ENCODE peak calls at places on chromosomes 12 and 14, in eight cellular contexts. One of them, this sample, is unnamed.

GRCh38 chr12:94690199-94690695 is 39.9 kb upstream of the TMCC3 start:
- DNase-seq in HCT116: no peak
- DNase-seq in GM20000: no peak
- DNase-seq in PC-3: no peak
- DNase-seq in osteocyte: no peak
- DNase-seq in AG09319: no peak
- DNase-seq in breast epithelium: no peak
- DNase-seq in astrocyte of the cerebellum: no peak
- DNase-seq in this sample: no peak

GRCh38 chr12:129257526-129257925 is 404.2 kb downstream of the GLT1D1 start:
- DNase-seq in HCT116: no peak
- DNase-seq in GM20000: no peak
- DNase-seq in PC-3: no peak
- DNase-seq in osteocyte: no peak
- DNase-seq in AG09319: no peak
- DNase-seq in breast epithelium: no peak
- DNase-seq in astrocyte of the cerebellum: no peak
- DNase-seq in this sample: no peak

GRCh38 chr14:77230914-77231313 is 40.1 kb downstream of the NGB start:
- DNase-seq in HCT116: no peak
- DNase-seq in GM20000: no peak
- DNase-seq in PC-3: no peak
- DNase-seq in osteocyte: no peak
- DNase-seq in AG09319: no peak
- DNase-seq in breast epithelium: no peak
- DNase-seq in astrocyte of the cerebellum: no peak
- DNase-seq in this sample: no peak

GRCh38 chr12:30945443-30946164 is 19.1 kb downstream of the TSPAN11 start:
- DNase-seq in HCT116: no peak
- DNase-seq in GM20000: no peak
- DNase-seq in PC-3: no peak
- DNase-seq in osteocyte: no peak
- DNase-seq in AG09319: no peak
- DNase-seq in breast epithelium: no peak
- DNase-seq in astrocyte of the cerebellum: no peak
- DNase-seq in this sample: no peak

GRCh38 chr12:64893961-64894360 is 69.5 kb downstream of the TBC1D30 start:
- DNase-seq in HCT116: no peak
- DNase-seq in GM20000: no peak
- DNase-seq in PC-3: peak
- DNase-seq in osteocyte: no peak
- DNase-seq in AG09319: peak
- DNase-seq in breast epithelium: no peak
- DNase-seq in astrocyte of the cerebellum: no peak
- DNase-seq in this sample: no peak

GRCh38 chr12:124740691-124741137 is 123.0 kb downstream of the SCARB1 start:
- DNase-seq in HCT116: peak
- DNase-seq in GM20000: peak
- DNase-seq in PC-3: peak
- DNase-seq in osteocyte: no peak
- DNase-seq in AG09319: no peak
- DNase-seq in breast epithelium: no peak
- DNase-seq in astrocyte of the cerebellum: no peak
- DNase-seq in this sample: no peak

GRCh38 chr14:55373784-55374725 is 37.6 kb downstream of the ATG14 start:
- DNase-seq in HCT116: peak
- DNase-seq in GM20000: peak
- DNase-seq in PC-3: peak
- DNase-seq in osteocyte: no peak
- DNase-seq in AG09319: no peak
- DNase-seq in breast epithelium: no peak
- DNase-seq in astrocyte of the cerebellum: peak
- DNase-seq in this sample: no peak

GRCh38 chr12:1130164-1130563 is 139.1 kb downstream of the ERC1 start:
- DNase-seq in HCT116: peak
- DNase-seq in GM20000: no peak
- DNase-seq in PC-3: peak
- DNase-seq in osteocyte: no peak
- DNase-seq in AG09319: no peak
- DNase-seq in breast epithelium: no peak
- DNase-seq in astrocyte of the cerebellum: no peak
- DNase-seq in this sample: no peak

GRCh38 chr12:57729321-57729844 is 9.2 kb downstream of the AGAP2 start:
- DNase-seq in HCT116: no peak
- DNase-seq in GM20000: peak
- DNase-seq in PC-3: no peak
- DNase-seq in osteocyte: no peak
- DNase-seq in AG09319: no peak
- DNase-seq in breast epithelium: no peak
- DNase-seq in astrocyte of the cerebellum: no peak
- DNase-seq in this sample: no peak

GRCh38 chr12:106428379-106428778 is 70.8 kb downstream of the POLR3B start:
- DNase-seq in HCT116: no peak
- DNase-seq in GM20000: no peak
- DNase-seq in PC-3: no peak
- DNase-seq in osteocyte: no peak
- DNase-seq in AG09319: no peak
- DNase-seq in breast epithelium: no peak
- DNase-seq in astrocyte of the cerebellum: peak
- DNase-seq in this sample: no peak

GRCh38 chr12:4562034-4562657 is at the start of gene DYRK4:
- DNase-seq in HCT116: no peak
- DNase-seq in GM20000: peak
- DNase-seq in PC-3: no peak
- DNase-seq in osteocyte: peak
- DNase-seq in AG09319: peak
- DNase-seq in breast epithelium: peak
- DNase-seq in astrocyte of the cerebellum: peak
- DNase-seq in this sample: peak

GRCh38 chr12:240566-240965 is 22.1 kb downstream of the SLC6A13 start:
- DNase-seq in HCT116: no peak
- DNase-seq in GM20000: no peak
- DNase-seq in PC-3: no peak
- DNase-seq in osteocyte: peak
- DNase-seq in AG09319: no peak
- DNase-seq in breast epithelium: no peak
- DNase-seq in astrocyte of the cerebellum: no peak
- DNase-seq in this sample: no peak

GRCh38 chr12:29039013-29039412 is 110.1 kb upstream of the FAR2 start:
- DNase-seq in HCT116: no peak
- DNase-seq in GM20000: no peak
- DNase-seq in PC-3: no peak
- DNase-seq in osteocyte: no peak
- DNase-seq in AG09319: peak
- DNase-seq in breast epithelium: no peak
- DNase-seq in astrocyte of the cerebellum: peak
- DNase-seq in this sample: no peak

GRCh38 chr14:61656341-61656740 is 39.0 kb upstream of the HIF1A start:
- DNase-seq in HCT116: no peak
- DNase-seq in GM20000: no peak
- DNase-seq in PC-3: peak
- DNase-seq in osteocyte: no peak
- DNase-seq in AG09319: no peak
- DNase-seq in breast epithelium: no peak
- DNase-seq in astrocyte of the cerebellum: no peak
- DNase-seq in this sample: no peak

GRCh38 chr12:104809706-104810385 is 148.2 kb downstream of the SLC41A2 start:
- DNase-seq in HCT116: no peak
- DNase-seq in GM20000: no peak
- DNase-seq in PC-3: no peak
- DNase-seq in osteocyte: no peak
- DNase-seq in AG09319: no peak
- DNase-seq in breast epithelium: no peak
- DNase-seq in astrocyte of the cerebellum: no peak
- DNase-seq in this sample: no peak

GRCh38 chr14:61505815-61506809 is 184.7 kb downstream of the PRKCH start:
- DNase-seq in HCT116: no peak
- DNase-seq in GM20000: no peak
- DNase-seq in PC-3: no peak
- DNase-seq in osteocyte: no peak
- DNase-seq in AG09319: no peak
- DNase-seq in breast epithelium: no peak
- DNase-seq in astrocyte of the cerebellum: peak
- DNase-seq in this sample: no peak

GRCh38 chr14:69493791-69494190 is 9.3 kb downstream of the PLEKHD1 start:
- DNase-seq in HCT116: no peak
- DNase-seq in GM20000: no peak
- DNase-seq in PC-3: no peak
- DNase-seq in osteocyte: no peak
- DNase-seq in AG09319: no peak
- DNase-seq in breast epithelium: no peak
- DNase-seq in astrocyte of the cerebellum: no peak
- DNase-seq in this sample: no peak

GRCh38 chr12:69884386-69884785 is 59.4 kb downstream of the MYRFL start:
- DNase-seq in HCT116: no peak
- DNase-seq in GM20000: no peak
- DNase-seq in PC-3: no peak
- DNase-seq in osteocyte: no peak
- DNase-seq in AG09319: no peak
- DNase-seq in breast epithelium: no peak
- DNase-seq in astrocyte of the cerebellum: no peak
- DNase-seq in this sample: no peak

GRCh38 chr14:71103662-71104484 is 196.6 kb downstream of the PCNX1 start:
- DNase-seq in HCT116: peak
- DNase-seq in GM20000: peak
- DNase-seq in PC-3: peak
- DNase-seq in osteocyte: no peak
- DNase-seq in AG09319: peak
- DNase-seq in breast epithelium: no peak
- DNase-seq in astrocyte of the cerebellum: peak
- DNase-seq in this sample: no peak

GRCh38 chr14:100302616-100303015 is 3.6 kb downstream of the SLC25A29 start:
- DNase-seq in HCT116: no peak
- DNase-seq in GM20000: no peak
- DNase-seq in PC-3: peak
- DNase-seq in osteocyte: no peak
- DNase-seq in AG09319: no peak
- DNase-seq in breast epithelium: no peak
- DNase-seq in astrocyte of the cerebellum: no peak
- DNase-seq in this sample: no peak

GRCh38 chr14:106417224-106418049 is 891.1 kb downstream of the TMEM121 start:
- DNase-seq in HCT116: peak
- DNase-seq in GM20000: peak
- DNase-seq in PC-3: no peak
- DNase-seq in osteocyte: no peak
- DNase-seq in AG09319: no peak
- DNase-seq in breast epithelium: no peak
- DNase-seq in astrocyte of the cerebellum: no peak
- DNase-seq in this sample: no peak

GRCh38 chr12:76586764-76587395 is 27.3 kb upstream of the OSBPL8 start:
- DNase-seq in HCT116: peak
- DNase-seq in GM20000: peak
- DNase-seq in PC-3: peak
- DNase-seq in osteocyte: no peak
- DNase-seq in AG09319: no peak
- DNase-seq in breast epithelium: no peak
- DNase-seq in astrocyte of the cerebellum: peak
- DNase-seq in this sample: peak

GRCh38 chr14:99720941-99721791 is 37.1 kb downstream of the CYP46A1 start:
- DNase-seq in HCT116: no peak
- DNase-seq in GM20000: no peak
- DNase-seq in PC-3: no peak
- DNase-seq in osteocyte: peak
- DNase-seq in AG09319: no peak
- DNase-seq in breast epithelium: no peak
- DNase-seq in astrocyte of the cerebellum: no peak
- DNase-seq in this sample: no peak

GRCh38 chr14:60482743-60483142 is 3.1 kb downstream of the C14orf39 start:
- DNase-seq in HCT116: peak
- DNase-seq in GM20000: no peak
- DNase-seq in PC-3: peak
- DNase-seq in osteocyte: no peak
- DNase-seq in AG09319: no peak
- DNase-seq in breast epithelium: no peak
- DNase-seq in astrocyte of the cerebellum: no peak
- DNase-seq in this sample: no peak

GRCh38 chr12:121009744-121010143 is 6.5 kb downstream of the C12orf43 start:
- DNase-seq in HCT116: peak
- DNase-seq in GM20000: no peak
- DNase-seq in PC-3: peak
- DNase-seq in osteocyte: no peak
- DNase-seq in AG09319: no peak
- DNase-seq in breast epithelium: no peak
- DNase-seq in astrocyte of the cerebellum: peak
- DNase-seq in this sample: peak
- TF ChIP-seq CTCF in HCT116: peak
- TF ChIP-seq CTCF in GM20000: no peak
- TF ChIP-seq CTCF in PC-3: peak
- TF ChIP-seq CTCF in osteocyte: peak
- TF ChIP-seq CTCF in AG09319: peak
- TF ChIP-seq CTCF in breast epithelium: no peak
- TF ChIP-seq CTCF in astrocyte of the cerebellum: peak
- TF ChIP-seq CTCF in this sample: peak

GRCh38 chr14:53217283-53217994 is 64.3 kb upstream of the DDHD1 start:
- DNase-seq in HCT116: peak
- DNase-seq in GM20000: peak
- DNase-seq in PC-3: peak
- DNase-seq in osteocyte: peak
- DNase-seq in AG09319: peak
- DNase-seq in breast epithelium: peak
- DNase-seq in astrocyte of the cerebellum: no peak
- DNase-seq in this sample: peak
- TF ChIP-seq CTCF in HCT116: no peak
- TF ChIP-seq CTCF in GM20000: peak
- TF ChIP-seq CTCF in PC-3: peak
- TF ChIP-seq CTCF in osteocyte: peak
- TF ChIP-seq CTCF in AG09319: peak
- TF ChIP-seq CTCF in breast epithelium: peak
- TF ChIP-seq CTCF in astrocyte of the cerebellum: peak
- TF ChIP-seq CTCF in this sample: peak

DNA sequence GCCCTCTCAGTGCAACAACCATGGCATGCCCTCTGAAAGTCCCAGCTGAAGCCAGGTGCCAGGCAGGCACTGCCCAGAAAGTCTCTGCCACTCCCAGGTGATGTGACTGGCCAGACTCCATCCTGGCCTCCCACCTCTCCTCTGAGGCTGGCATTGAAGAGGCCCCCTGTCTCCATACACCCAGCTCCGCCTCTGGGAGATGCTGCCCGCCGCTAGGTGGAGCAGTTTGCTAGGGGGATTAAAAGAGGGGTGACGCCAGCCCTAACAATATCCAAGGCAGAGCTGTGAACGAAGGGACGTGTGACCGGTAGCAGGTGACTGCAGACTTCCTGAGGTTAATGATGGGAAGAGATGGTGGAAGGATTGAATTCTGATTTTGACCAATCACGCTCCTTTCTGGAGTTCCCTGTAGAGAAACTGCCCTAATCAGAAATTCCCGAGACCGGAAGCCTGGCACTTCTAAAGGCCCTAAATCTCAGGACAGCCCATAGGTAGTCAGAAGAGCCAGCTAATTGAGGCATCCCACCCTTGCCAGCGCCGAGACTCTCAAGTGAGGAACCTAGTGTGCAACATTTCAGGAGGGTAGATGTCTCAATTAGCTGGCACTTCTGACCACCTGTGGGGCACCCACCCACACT is 8.3 kb upstream of the PLEK2 start:
- DNase-seq in HCT116: no peak
- DNase-seq in GM20000: no peak
- DNase-seq in PC-3: peak
- DNase-seq in osteocyte: no peak
- DNase-seq in AG09319: no peak
- DNase-seq in breast epithelium: no peak
- DNase-seq in astrocyte of the cerebellum: no peak
- DNase-seq in this sample: no peak
- TF ChIP-seq CTCF in HCT116: no peak
- TF ChIP-seq CTCF in GM20000: peak
- TF ChIP-seq CTCF in PC-3: peak
- TF ChIP-seq CTCF in osteocyte: no peak
- TF ChIP-seq CTCF in AG09319: peak
- TF ChIP-seq CTCF in breast epithelium: no peak
- TF ChIP-seq CTCF in astrocyte of the cerebellum: peak
- TF ChIP-seq CTCF in this sample: peak

GRCh38 chr14:50094056-50094455 is 22.3 kb downstream of the VCPKMT start:
- DNase-seq in HCT116: no peak
- DNase-seq in GM20000: no peak
- DNase-seq in PC-3: no peak
- DNase-seq in osteocyte: no peak
- DNase-seq in AG09319: no peak
- DNase-seq in breast epithelium: no peak
- DNase-seq in astrocyte of the cerebellum: no peak
- DNase-seq in this sample: no peak
- TF ChIP-seq CTCF in HCT116: no peak
- TF ChIP-seq CTCF in GM20000: no peak
- TF ChIP-seq CTCF in PC-3: no peak
- TF ChIP-seq CTCF in osteocyte: no peak
- TF ChIP-seq CTCF in AG09319: no peak
- TF ChIP-seq CTCF in breast epithelium: no peak
- TF ChIP-seq CTCF in astrocyte of the cerebellum: no peak
- TF ChIP-seq CTCF in this sample: no peak

This sample was measured in neural crest cell.